ENCODE peak calls at places on chromosome 5, in five cellular contexts. S, P, L, V and O are unnamed samples.

GRCh38 chr5:130400091-130400490 is 495.8 kb downstream of the CHSY3 start:
- DNase-seq in P (no peak), L (no peak), S (peak; percentile 50), V (no peak), O (no peak)

GRCh38 chr5:176373100-176373818 is 8.0 kb downstream of the ARL10 start:
- DNase-seq in V (no peak), S (no peak), L (no peak), P (peak; percentile 52), O (peak; percentile 74)

GRCh38 chr5:155878991-155879575 is 447.9 kb upstream of the SGCD start:
- DNase-seq in P (no peak), S (no peak), L (no peak), V (no peak), O (no peak)

GRCh38 chr5:143536364-143536763 is 132.9 kb upstream of the NR3C1 start:
- DNase-seq in V (peak; percentile 10), P (peak; percentile 36), L (no peak), S (peak; percentile 89), O (no peak)

GRCh38 chr5:132067451-132067850 is 6.1 kb upstream of the CSF2 start:
- DNase-seq in L (no peak), S (no peak), V (no peak), P (no peak), O (no peak)

GRCh38 chr5:10866913-10867312 is 105.9 kb upstream of the DAP start:
- DNase-seq in V (no peak), S (no peak), L (no peak), P (no peak), O (no peak)

GRCh38 chr5:55633574-55634203 is 78.4 kb downstream of the SLC38A9 start:
- DNase-seq in P (peak; percentile 74), S (peak; percentile 36), L (no peak), V (no peak), O (peak; percentile 61)

GRCh38 chr5:146076028-146076427 is 29.3 kb downstream of the PLAC8L1 start:
- DNase-seq in S (no peak), P (no peak), L (no peak), V (no peak), O (no peak)

GRCh38 chr5:128644863-128645262 is 106.8 kb upstream of the FBN2 start:
- DNase-seq in V (no peak), P (no peak), L (no peak), S (peak; percentile 60), O (no peak)

GRCh38 chr5:11491658-11492057 is 412.6 kb downstream of the CTNND2 start:
- DNase-seq in V (no peak), L (no peak), S (no peak), P (no peak), O (no peak)

GRCh38 chr5:180116077-180116375 is 44.5 kb upstream of the RNF130 start:
- DNase-seq in P (no peak), V (no peak), L (no peak), S (no peak), O (no peak)

GRCh38 chr5:118314936-118315335 is 673.4 kb downstream of the DTWD2 start:
- DNase-seq in S (no peak), L (no peak), V (no peak), P (no peak), O (no peak)

GRCh38 chr5:180487556-180487955 is 6.6 kb upstream of the CNOT6 start:
- DNase-seq in S (no peak), P (no peak), L (no peak), V (no peak), O (no peak)

GRCh38 chr5:53552561-53552960 is 7.9 kb upstream of the NDUFS4 start:
- DNase-seq in P (no peak), L (no peak), S (no peak), V (no peak), O (no peak)

GRCh38 chr5:82018462-82018861 is 46.6 kb downstream of the ATG10 start:
- DNase-seq in S (peak; percentile 52), V (no peak), L (no peak), P (peak; percentile 58), O (no peak)

GRCh38 chr5:61969347-61969746 is 336.7 kb upstream of the KIF2A start:
- DNase-seq in P (no peak), S (peak; percentile 20), V (no peak), L (no peak), O (no peak)

GRCh38 chr5:22754155-22754554 is 99.0 kb downstream of the CDH12 start:
- DNase-seq in V (no peak), L (no peak), P (no peak), S (no peak), O (no peak)

GRCh38 chr5:172570594-172571334 is 70.3 kb upstream of the NEURL1B start:
- DNase-seq in V (no peak), P (no peak), L (no peak), S (no peak), O (no peak)
- H3K27ac ChIP-seq in V (no peak overlapping the region), P (no peak overlapping the region), L (no peak overlapping the region), S (no peak overlapping the region), O (no peak overlapping the region)

DNA sequence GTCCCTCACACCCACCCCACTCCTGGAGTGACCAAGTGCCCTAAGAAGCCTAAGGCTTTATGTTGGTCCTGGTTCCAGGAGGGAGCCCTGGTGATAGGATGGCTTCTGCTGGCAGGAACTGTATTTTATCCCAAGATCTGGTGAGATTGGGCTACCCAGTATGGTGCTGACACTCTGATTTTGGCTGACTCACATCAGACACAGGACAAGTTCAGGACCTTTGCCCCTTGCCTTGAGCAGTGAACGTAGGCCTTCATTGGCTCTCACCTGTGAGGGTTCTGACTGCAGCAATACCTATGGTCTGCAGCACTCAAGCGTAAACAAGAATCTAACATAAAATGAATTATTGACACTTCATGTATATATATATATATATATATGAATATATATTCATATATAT is 25.0 kb downstream of the BHMT start:
- DNase-seq in P (no peak), V (no peak), S (no peak), L (no peak), O (no peak)
- H3K4me3 ChIP-seq in P (no peak overlapping the region), V (no peak overlapping the region), S (no peak overlapping the region), L (no peak overlapping the region), O (no peak overlapping the region)

GRCh38 chr5:51387854-51388320 is 4.6 kb downstream of the ISL1 start:
- DNase-seq in P (no peak), V (no peak), S (no peak), L (no peak), O (no peak)

GRCh38 chr5:51391175-51391574 is 7.9 kb downstream of the ISL1 start:
- DNase-seq in S (no peak), L (no peak), V (no peak), P (no peak), O (no peak)

GRCh38 chr5:51388488-51389325 is 5.5 kb downstream of the ISL1 start:
- DNase-seq in L (no peak), S (peak; percentile 43), P (no peak), V (no peak), O (no peak)

GRCh38 chr5:51389582-51390463 is 6.6 kb downstream of the ISL1 start:
- DNase-seq in V (no peak), L (no peak), P (no peak), S (peak; percentile 83), O (no peak)

DNA sequence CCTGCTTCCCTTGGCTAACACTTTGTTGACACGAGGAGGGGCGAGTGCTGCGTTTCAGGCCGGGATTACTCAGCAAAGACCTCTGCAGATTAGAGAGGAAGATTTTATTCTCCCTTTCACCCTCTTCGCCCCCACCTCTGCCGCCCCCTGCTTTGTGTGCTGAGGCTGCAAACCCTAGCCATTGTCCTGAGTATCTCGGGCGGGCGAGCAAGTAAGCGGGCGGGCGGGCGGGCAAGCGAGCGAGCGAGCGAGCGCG is 6.0 kb downstream of the ISL1 start:
- DNase-seq in S (no peak), L (no peak), V (no peak), P (no peak), O (no peak)
- H3K27me3 ChIP-seq in S (peaks cover 80% of the 10 kb centered on the region), L (peaks cover 6% of the 10 kb centered on the region), V (peaks cover 34% of the 10 kb centered on the region), P (peaks cover 94% of the 10 kb centered on the region), O (peaks cover 40% of the 10 kb centered on the region)

DNA sequence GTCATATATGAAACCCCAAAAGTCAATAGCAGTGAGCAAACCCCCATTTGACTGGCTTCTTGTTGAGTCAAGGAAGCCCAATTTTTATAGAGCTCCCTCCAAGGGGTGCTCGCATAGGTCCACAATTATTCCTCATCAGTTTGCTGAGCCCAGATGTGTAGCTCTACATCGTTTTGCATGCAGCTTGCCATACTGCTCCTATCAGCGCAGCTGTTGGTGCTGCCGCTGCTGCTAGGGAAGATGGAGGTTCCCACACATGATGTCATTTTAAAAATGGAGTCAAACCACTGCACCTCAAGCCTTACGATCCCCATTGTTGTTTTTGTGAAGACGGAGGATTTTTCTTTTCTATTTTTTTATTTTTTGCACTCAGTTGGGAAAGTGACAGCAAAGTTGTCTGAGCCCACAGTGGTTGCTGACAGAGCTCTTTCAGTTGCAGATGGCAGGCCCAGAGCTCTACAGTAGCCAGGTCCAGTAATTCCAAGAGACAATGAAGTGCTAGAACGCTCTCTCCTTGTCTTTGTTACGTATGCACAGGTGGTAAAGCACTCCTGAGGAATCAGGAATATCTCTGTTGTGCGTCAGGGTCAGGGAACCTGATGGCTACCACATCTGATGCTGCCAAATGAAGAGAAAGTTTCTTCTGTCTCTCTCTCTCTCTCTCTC is 23.2 kb upstream of the C5orf63 start:
- DNase-seq in P (no peak), V (no peak), L (no peak), S (no peak), O (no peak)
- H3K27ac ChIP-seq in P (no peak overlapping the region), V (no peak overlapping the region), L (no peak overlapping the region), S (no peak overlapping the region), O (no peak overlapping the region)

GRCh38 chr5:76819851-76820280 is 1.0 kb downstream of the F2RL1 start:
- DNase-seq in L (no peak), S (peak; percentile 28), P (peak; percentile 26), V (no peak), O (peak; percentile 34)

GRCh38 chr5:76818844-76819831 is at the start of gene F2RL1:
- DNase-seq in V (no peak), L (no peak), S (peak; percentile 80), P (peak; percentile 70), O (peak; percentile 92)

GRCh38 chr5:76816110-76816831 is 2.6 kb upstream of the F2RL1 start:
- DNase-seq in P (no peak), L (no peak), V (no peak), S (no peak), O (no peak)

GRCh38 chr5:76820491-76820890 is 1.7 kb downstream of the F2RL1 start:
- DNase-seq in S (no peak), L (no peak), V (no peak), P (no peak), O (no peak)
- H3K4me3 ChIP-seq in S (no peak overlapping the region), L (no peak overlapping the region), V (peak overlapping the region; percentile 62), P (peak overlapping the region; percentile 75), O (no peak overlapping the region)

DNA sequence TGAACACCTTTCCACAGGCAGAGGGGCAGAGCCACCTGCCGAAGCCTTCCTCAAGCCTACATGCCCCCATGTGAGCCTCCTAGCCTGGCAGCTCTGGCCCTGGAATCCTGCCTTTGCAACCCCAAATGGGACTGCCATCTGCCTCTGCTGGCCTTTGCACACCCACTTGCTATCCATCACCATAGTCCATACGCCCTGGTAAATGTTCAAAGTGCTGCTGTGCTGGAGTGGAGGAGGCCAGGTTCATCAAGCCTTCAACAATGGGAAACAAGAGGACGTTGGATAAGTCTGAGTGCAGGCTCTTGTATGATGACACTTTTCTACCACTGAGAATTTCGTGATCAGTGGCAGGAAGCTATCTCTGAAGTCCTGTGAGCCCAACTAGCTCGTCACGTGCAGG is 159.8 kb downstream of the MED10 start:
- DNase-seq in S (no peak), V (no peak), L (no peak), P (no peak), O (no peak)
- H3K27me3 ChIP-seq in S (no peaks in the 10 kb centered on the region), V (no peaks in the 10 kb centered on the region), L (no peaks in the 10 kb centered on the region), P (no peaks in the 10 kb centered on the region), O (no peaks in the 10 kb centered on the region)